ENCODE peak calls at places on chromosomes 6 and 20, in six cellular contexts. One of them, this sample, is unnamed.

GRCh38 chr6:33018904-33019303 is 9.5 kb upstream of the HLA-DOA start:
- DNase-seq in GM12878: peak; percentile 38
- DNase-seq in HCT116: no peak
- DNase-seq in H1: no peak
- DNase-seq in K562: no peak
- DNase-seq in HepG2: no peak
- DNase-seq in this sample: no peak

GRCh38 chr6:145148392-145149175 is 586.7 kb downstream of the EPM2A start:
- DNase-seq in GM12878: peak; percentile 1
- DNase-seq in HCT116: peak; percentile 82
- DNase-seq in H1: no peak
- DNase-seq in K562: no peak
- DNase-seq in HepG2: peak; percentile 36
- DNase-seq in this sample: no peak

GRCh38 chr6:52576392-52577021 is 353 bp downstream of the TRAM2 start:
- DNase-seq in GM12878: peak; percentile 37
- DNase-seq in HCT116: peak; percentile 65
- DNase-seq in H1: peak; percentile 81
- DNase-seq in K562: peak; percentile 77
- DNase-seq in HepG2: peak; percentile 84
- DNase-seq in this sample: no peak

GRCh38 chr6:122401104-122401503 is 1.7 kb downstream of the HSF2 start:
- DNase-seq in GM12878: no peak
- DNase-seq in HCT116: no peak
- DNase-seq in H1: no peak
- DNase-seq in K562: no peak
- DNase-seq in HepG2: no peak
- DNase-seq in this sample: no peak

GRCh38 chr6:43221046-43221773 is 8.1 kb downstream of the DNPH1 start:
- DNase-seq in GM12878: no peak
- DNase-seq in HCT116: no peak
- DNase-seq in H1: no peak
- DNase-seq in K562: no peak
- DNase-seq in HepG2: no peak
- DNase-seq in this sample: no peak

GRCh38 chr20:50333856-50334255 is 143.2 kb downstream of the CEBPB start:
- DNase-seq in GM12878: no peak
- DNase-seq in HCT116: no peak
- DNase-seq in H1: no peak
- DNase-seq in K562: no peak
- DNase-seq in HepG2: no peak
- DNase-seq in this sample: no peak

GRCh38 chr20:14553774-14554524 is 216.5 kb upstream of the FLRT3 start:
- DNase-seq in GM12878: no peak
- DNase-seq in HCT116: no peak
- DNase-seq in H1: no peak
- DNase-seq in K562: no peak
- DNase-seq in HepG2: no peak
- DNase-seq in this sample: no peak

GRCh38 chr20:35947489-35947888 is 6.8 kb downstream of the SCAND1 start:
- DNase-seq in GM12878: no peak
- DNase-seq in HCT116: peak; percentile 42
- DNase-seq in H1: peak; percentile 58
- DNase-seq in K562: no peak
- DNase-seq in HepG2: peak; percentile 69
- DNase-seq in this sample: no peak

GRCh38 chr6:5636210-5637030 is 370.3 kb downstream of the NRN1 start:
- DNase-seq in GM12878: no peak
- DNase-seq in HCT116: no peak
- DNase-seq in H1: peak; percentile 56
- DNase-seq in K562: no peak
- DNase-seq in HepG2: no peak
- DNase-seq in this sample: no peak

GRCh38 chr6:135358907-135359459 is 138.6 kb downstream of the AHI1 start:
- DNase-seq in GM12878: no peak
- DNase-seq in HCT116: no peak
- DNase-seq in H1: no peak
- DNase-seq in K562: no peak
- DNase-seq in HepG2: no peak
- DNase-seq in this sample: no peak

GRCh38 chr20:36462440-36463211 is 78.7 kb upstream of the MYL9 start:
- DNase-seq in GM12878: no peak
- DNase-seq in HCT116: no peak
- DNase-seq in H1: peak; percentile 60
- DNase-seq in K562: no peak
- DNase-seq in HepG2: no peak
- DNase-seq in this sample: no peak

GRCh38 chr20:32205502-32206382 is 1.8 kb downstream of the PLAGL2 start:
- DNase-seq in GM12878: no peak
- DNase-seq in HCT116: no peak
- DNase-seq in H1: no peak
- DNase-seq in K562: no peak
- DNase-seq in HepG2: no peak
- DNase-seq in this sample: no peak

GRCh38 chr6:141675957-141676356 is 456.8 kb upstream of the GJE1 start:
- DNase-seq in GM12878: no peak
- DNase-seq in HCT116: peak; percentile 18
- DNase-seq in H1: no peak
- DNase-seq in K562: no peak
- DNase-seq in HepG2: no peak
- DNase-seq in this sample: no peak

GRCh38 chr6:88145298-88145963 is 20.7 kb downstream of the CNR1 start:
- DNase-seq in GM12878: peak; percentile 44
- DNase-seq in HCT116: no peak
- DNase-seq in H1: no peak
- DNase-seq in K562: no peak
- DNase-seq in HepG2: no peak
- DNase-seq in this sample: no peak

GRCh38 chr20:2750343-2751251 is 49.8 kb downstream of the CPXM1 start:
- DNase-seq in GM12878: no peak
- DNase-seq in HCT116: no peak
- DNase-seq in H1: peak; percentile 80
- DNase-seq in K562: peak; percentile 40
- DNase-seq in HepG2: peak; percentile 59
- DNase-seq in this sample: no peak

GRCh38 chr20:41098703-41099250 is 38.6 kb upstream of the PLCG1 start:
- DNase-seq in GM12878: no peak
- DNase-seq in HCT116: no peak
- DNase-seq in H1: no peak
- DNase-seq in K562: no peak
- DNase-seq in HepG2: no peak
- DNase-seq in this sample: no peak

GRCh38 chr6:24431045-24431451 is 28.3 kb downstream of the MRS2 start:
- DNase-seq in GM12878: no peak
- DNase-seq in HCT116: peak; percentile 38
- DNase-seq in H1: no peak
- DNase-seq in K562: peak; percentile 68
- DNase-seq in HepG2: peak; percentile 65
- DNase-seq in this sample: peak; percentile 11

GRCh38 chr20:63471719-63472158 is 716 bp downstream of the KCNQ2 start:
- DNase-seq in GM12878: no peak
- DNase-seq in HCT116: no peak
- DNase-seq in H1: no peak
- DNase-seq in K562: no peak
- DNase-seq in HepG2: no peak
- DNase-seq in this sample: no peak

GRCh38 chr6:41568202-41568584 is 22.0 kb downstream of the FOXP4 start:
- DNase-seq in GM12878: no peak
- DNase-seq in HCT116: no peak
- DNase-seq in H1: no peak
- DNase-seq in K562: no peak
- DNase-seq in HepG2: no peak
- DNase-seq in this sample: no peak

GRCh38 chr20:61292391-61292790 is 40.3 kb downstream of the CDH4 start:
- DNase-seq in GM12878: no peak
- DNase-seq in HCT116: no peak
- DNase-seq in H1: no peak
- DNase-seq in K562: no peak
- DNase-seq in HepG2: no peak
- DNase-seq in this sample: no peak

GRCh38 chr20:3744037-3744436 is 11.6 kb downstream of the HSPA12B start:
- DNase-seq in GM12878: no peak
- DNase-seq in HCT116: no peak
- DNase-seq in H1: no peak
- DNase-seq in K562: no peak
- DNase-seq in HepG2: no peak
- DNase-seq in this sample: no peak

GRCh38 chr6:147741419-147741818 is 232.9 kb downstream of the SAMD5 start:
- DNase-seq in GM12878: no peak
- DNase-seq in HCT116: no peak
- DNase-seq in H1: no peak
- DNase-seq in K562: no peak
- DNase-seq in HepG2: no peak
- DNase-seq in this sample: no peak

GRCh38 chr20:17543531-17543961 is 12.4 kb upstream of the BFSP1 start:
- DNase-seq in GM12878: no peak
- DNase-seq in HCT116: no peak
- DNase-seq in H1: no peak
- DNase-seq in K562: no peak
- DNase-seq in HepG2: no peak
- DNase-seq in this sample: no peak

GRCh38 chr6:97669191-97669651 is 386.2 kb upstream of the MMS22L start:
- DNase-seq in GM12878: peak; percentile 74
- DNase-seq in HCT116: no peak
- DNase-seq in H1: peak; percentile 47
- DNase-seq in K562: no peak
- DNase-seq in HepG2: no peak
- DNase-seq in this sample: no peak

GRCh38 chr6:56019973-56020372 is 144.6 kb upstream of the BMP5 start:
- DNase-seq in GM12878: no peak
- DNase-seq in HCT116: no peak
- DNase-seq in H1: no peak
- DNase-seq in K562: no peak
- DNase-seq in HepG2: no peak
- DNase-seq in this sample: no peak

GRCh38 chr6:121780325-121781313 is 345.2 kb downstream of the GJA1 start:
- DNase-seq in GM12878: no peak
- DNase-seq in HCT116: peak; percentile 8
- DNase-seq in H1: no peak
- DNase-seq in K562: no peak
- DNase-seq in HepG2: no peak
- DNase-seq in this sample: no peak

DNA sequence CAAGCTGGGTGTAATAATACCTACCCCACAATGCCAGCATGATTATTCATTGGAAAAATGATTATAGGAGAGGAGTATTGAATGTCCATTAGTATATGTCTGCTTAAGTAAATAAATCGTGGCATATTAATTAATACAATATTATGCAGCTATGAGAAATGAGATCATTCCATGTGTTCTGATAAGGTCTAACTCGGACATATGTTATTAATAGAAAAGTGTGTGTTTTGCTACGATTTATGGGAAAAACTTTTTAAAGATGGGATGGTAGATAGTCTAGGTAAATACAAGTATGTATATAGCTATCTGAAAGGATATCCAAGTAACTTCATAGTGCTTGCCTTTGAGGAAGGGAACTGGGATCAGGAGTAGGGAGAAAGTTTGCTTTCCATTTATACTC is 61.5 kb upstream of the CDKAL1 start:
- DNase-seq in GM12878: no peak
- DNase-seq in HCT116: no peak
- DNase-seq in H1: no peak
- DNase-seq in K562: no peak
- DNase-seq in HepG2: no peak
- DNase-seq in this sample: no peak
- TF ChIP-seq ZNF274 in GM12878: no peak
- TF ChIP-seq ZNF274 in HCT116: no peak
- TF ChIP-seq ZNF274 in H1: no peak
- TF ChIP-seq ZNF274 in K562: no peak
- TF ChIP-seq ZNF274 in HepG2: no peak
- TF ChIP-seq ZNF274 in this sample: no peak

DNA sequence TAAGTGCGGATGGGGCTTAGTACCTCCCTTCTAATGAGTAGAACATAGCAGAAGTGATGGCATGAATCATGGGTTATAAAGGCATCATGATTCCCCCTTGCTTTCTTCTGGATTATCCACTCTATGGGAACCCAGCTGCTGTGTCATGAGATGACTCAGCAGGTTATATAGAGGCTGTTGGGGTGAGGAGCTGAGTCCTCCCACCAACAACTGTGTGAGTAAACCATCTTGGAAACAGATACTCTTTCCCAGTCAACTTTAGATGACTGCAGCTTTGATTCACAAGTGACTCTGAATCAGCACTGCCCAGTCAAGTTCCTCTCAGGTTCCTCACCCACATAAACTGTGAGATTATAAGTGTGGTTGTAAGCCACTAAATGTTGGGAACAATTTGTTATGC is 46.3 kb downstream of the FAM83B start:
- DNase-seq in GM12878: no peak
- DNase-seq in HCT116: peak; percentile 45
- DNase-seq in H1: no peak
- DNase-seq in K562: no peak
- DNase-seq in HepG2: no peak
- DNase-seq in this sample: no peak
- TF ChIP-seq ZNF274 in GM12878: no peak
- TF ChIP-seq ZNF274 in HCT116: no peak
- TF ChIP-seq ZNF274 in H1: no peak
- TF ChIP-seq ZNF274 in K562: no peak
- TF ChIP-seq ZNF274 in HepG2: no peak
- TF ChIP-seq ZNF274 in this sample: no peak

DNA sequence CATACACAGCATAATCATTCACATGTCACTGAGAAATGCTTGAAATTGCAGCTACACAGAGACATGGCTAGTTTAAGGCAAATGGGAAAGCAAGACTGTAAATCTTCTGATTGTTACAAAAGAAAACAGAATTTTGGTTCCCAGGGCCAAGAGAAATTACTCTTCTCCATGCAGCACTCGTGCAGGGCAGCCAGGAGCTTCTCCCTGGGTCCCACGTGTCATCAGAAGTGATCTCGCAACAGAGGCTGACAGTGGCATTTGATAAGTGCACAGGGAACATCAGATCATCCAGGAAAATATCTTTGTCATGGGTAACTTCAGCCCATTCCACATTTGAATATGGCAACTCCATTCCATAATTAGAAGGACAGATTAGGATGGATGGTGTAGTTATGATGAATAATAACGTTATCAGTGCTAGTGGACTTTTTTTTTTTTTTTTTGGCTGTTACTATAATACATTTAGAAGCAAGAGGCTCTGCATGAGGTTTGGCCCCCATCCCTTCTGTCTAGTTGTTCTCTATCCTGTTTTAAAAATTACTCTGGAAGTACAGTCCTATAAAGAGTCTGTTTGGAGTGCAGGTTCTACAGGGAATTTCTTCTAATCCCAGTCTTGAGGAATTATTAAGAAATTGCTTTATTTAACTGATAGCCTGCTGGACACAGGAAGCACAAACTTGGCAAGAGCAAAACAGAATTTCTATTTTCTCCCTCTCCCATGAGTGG is 571.1 kb upstream of the NOX3 start:
- DNase-seq in GM12878: no peak
- DNase-seq in HCT116: no peak
- DNase-seq in H1: no peak
- DNase-seq in K562: no peak
- DNase-seq in HepG2: no peak
- DNase-seq in this sample: no peak
- TF ChIP-seq ZNF274 in GM12878: no peak
- TF ChIP-seq ZNF274 in HCT116: no peak
- TF ChIP-seq ZNF274 in H1: no peak
- TF ChIP-seq ZNF274 in K562: no peak
- TF ChIP-seq ZNF274 in HepG2: no peak
- TF ChIP-seq ZNF274 in this sample: no peak

GRCh38 chr20:24033560-24033959 is 45.0 kb upstream of the GGTLC1 start:
- DNase-seq in GM12878: no peak
- DNase-seq in HCT116: no peak
- DNase-seq in H1: no peak
- DNase-seq in K562: no peak
- DNase-seq in HepG2: no peak
- DNase-seq in this sample: no peak
- TF ChIP-seq ZNF274 in GM12878: no peak
- TF ChIP-seq ZNF274 in HCT116: no peak
- TF ChIP-seq ZNF274 in H1: no peak
- TF ChIP-seq ZNF274 in K562: no peak
- TF ChIP-seq ZNF274 in HepG2: no peak
- TF ChIP-seq ZNF274 in this sample: no peak

This sample was measured in NT2/D1.